ENCODE peak calls at places on chromosome 7, in five cellular contexts. M is heart right ventricle, I is mucosa of descending colon, U is NT2/D1, Q is lung. L is an unnamed sample. For H3K4me1 and H3K9me3, the result is how much of the 10 kb centered on the place peaks cover.

GRCh38 chr7:139457153-139457946 is 26.1 kb downstream of the KLRG2 start:
- DNase-seq in M (no peak), I (no peak), U (no peak), Q (no peak), L (no peak)

GRCh38 chr7:48718731-48719387 is 205.5 kb upstream of the CDC14C start:
- DNase-seq in M (peak), I (no peak), U (no peak), Q (no peak), L (no peak)

GRCh38 chr7:136741941-136742340 is 126.5 kb upstream of the CHRM2 start:
- DNase-seq in M (no peak), I (no peak), U (no peak), Q (no peak), L (no peak)

GRCh38 chr7:140769852-140770251 is 73.3 kb downstream of the NDUFB2 start:
- DNase-seq in M (no peak), I (no peak), U (no peak), Q (no peak), L (no peak)

GRCh38 chr7:70574970-70575799 is 556.8 kb upstream of the GALNT17 start:
- DNase-seq in M (no peak), I (no peak), U (no peak), Q (no peak), L (no peak)

GRCh38 chr7:92987095-92987494 is 130.7 kb downstream of the SAMD9 start:
- DNase-seq in M (no peak), I (no peak), U (no peak), Q (no peak), L (no peak)

GRCh38 chr7:124089621-124090020 is 56.8 kb upstream of the TMEM229A start:
- DNase-seq in M (no peak), I (no peak), U (no peak), Q (no peak), L (no peak)

GRCh38 chr7:36677769-36678435 is 46.4 kb downstream of the AOAH start:
- DNase-seq in M (no peak), I (no peak), U (no peak), Q (no peak), L (no peak)

GRCh38 chr7:148492157-148492860 is 98.3 kb upstream of the C7orf33 start:
- DNase-seq in M (no peak), I (no peak), U (no peak), Q (no peak), L (no peak)

GRCh38 chr7:5143106-5143505 is 46.9 kb upstream of the WIPI2 start:
- DNase-seq in M (no peak), I (no peak), U (no peak), Q (no peak), L (no peak)

GRCh38 chr7:95045236-95045923 is 138.0 kb downstream of the PPP1R9A start:
- DNase-seq in M (no peak), I (peak), U (no peak), Q (no peak), L (no peak)

GRCh38 chr7:44615149-44615611 is 8.8 kb downstream of the OGDH start:
- DNase-seq in M (peak), I (peak), U (no peak), Q (no peak), L (peak)

GRCh38 chr7:17038160-17038782 is 156.5 kb upstream of the AGR3 start:
- DNase-seq in M (no peak), I (no peak), U (no peak), Q (no peak), L (no peak)

GRCh38 chr7:132865366-132865765 is 216.5 kb downstream of the CHCHD3 start:
- DNase-seq in M (peak), I (no peak), U (no peak), Q (no peak), L (no peak)

GRCh38 chr7:29442146-29442545 is 121.5 kb upstream of the PRR15 start:
- DNase-seq in M (no peak), I (no peak), U (peak), Q (no peak), L (no peak)

GRCh38 chr7:17963281-17963680 is 23.0 kb upstream of the SNX13 start:
- DNase-seq in M (no peak), I (no peak), U (no peak), Q (no peak), L (no peak)

GRCh38 chr7:27923308-27923980 is 183.5 kb downstream of the TAX1BP1 start:
- DNase-seq in M (peak), I (no peak), U (no peak), Q (no peak), L (peak)

GRCh38 chr7:101550641-101551531 is 78.2 kb downstream of the MYL10 start:
- DNase-seq in M (no peak), I (no peak), U (no peak), Q (no peak), L (no peak)

GRCh38 chr7:3301472-3301778 is 373 bp downstream of the SDK1 start:
- DNase-seq in M (no peak), I (no peak), U (no peak), Q (no peak), L (no peak)

GRCh38 chr7:3302681-3303320 is 1.7 kb downstream of the SDK1 start:
- DNase-seq in M (no peak), I (no peak), U (no peak), Q (no peak), L (no peak)

GRCh38 chr7:3301831-3302618 is 973 bp downstream of the SDK1 start:
- DNase-seq in M (no peak), I (peak), U (no peak), Q (no peak), L (peak)

GRCh38 chr7:3300221-3300650 is 816 bp upstream of the SDK1 start:
- DNase-seq in M (no peak), I (no peak), U (no peak), Q (no peak), L (no peak)

GRCh38 chr7:3300651-3301471 is at the start of gene SDK1:
- DNase-seq in M (peak), I (peak), U (peak), Q (peak), L (peak)
- H3K4me3 ChIP-seq in M (peak), I (peak), U (peak), Q (peak), L (peak)

GRCh38 chr7:85489498-85489897 is 302.6 kb upstream of the SEMA3D start:
- DNase-seq in M (no peak), I (no peak), U (no peak), Q (no peak), L (no peak)
- H3K4me1 ChIP-seq in M (under half), I (under half), U (under half), Q (under half), L (under half)

DNA sequence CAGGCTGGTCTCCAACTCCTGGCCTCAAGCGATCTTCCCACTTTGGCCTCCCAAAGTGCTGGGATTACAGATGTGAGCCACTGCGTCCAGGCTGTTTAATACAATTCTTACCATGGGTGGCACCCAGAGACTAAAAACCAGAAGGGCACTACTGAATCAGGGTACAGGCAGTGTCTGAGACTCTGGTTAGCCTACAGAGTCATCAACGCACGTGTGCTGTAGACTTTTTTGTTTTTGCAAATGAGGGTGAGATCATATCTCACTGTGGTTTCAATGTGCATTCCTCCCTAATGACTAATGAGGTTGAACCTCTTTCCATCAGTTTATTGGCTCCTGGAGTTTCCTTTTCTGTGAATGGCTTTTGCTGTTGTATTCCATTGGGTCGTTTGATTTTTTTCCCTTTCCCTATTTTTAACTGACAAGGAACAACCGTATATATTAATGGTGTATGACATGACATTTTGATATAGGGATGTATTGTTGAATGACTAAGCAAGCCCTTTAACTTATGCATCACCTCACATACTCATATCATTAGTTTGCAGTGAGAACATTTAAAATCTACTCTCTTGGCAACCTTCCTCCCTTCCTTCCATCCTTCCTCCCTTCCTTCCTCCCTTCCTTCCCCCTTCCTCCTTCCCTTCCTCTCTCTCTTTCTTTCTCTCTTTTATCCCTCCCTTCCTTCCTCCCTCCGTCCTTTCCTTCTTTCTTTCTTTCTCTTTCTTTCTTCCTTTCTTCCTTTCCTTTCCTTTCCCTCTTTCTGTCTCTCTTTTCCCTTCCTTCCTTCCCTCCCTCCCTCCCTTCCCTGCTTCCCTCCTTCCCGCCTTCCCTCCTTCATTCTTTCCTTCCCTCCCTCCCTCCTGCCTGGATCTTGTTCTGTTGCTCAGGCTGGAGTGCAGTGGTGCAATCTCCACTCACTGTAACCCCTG is 9.3 kb upstream of the TMEM270 start:
- DNase-seq in M (no peak), I (no peak), U (no peak), Q (no peak), L (no peak)
- H3K9me3 ChIP-seq in M (under half), I (under half), U (under half), Q (under half), L (under half)

DNA sequence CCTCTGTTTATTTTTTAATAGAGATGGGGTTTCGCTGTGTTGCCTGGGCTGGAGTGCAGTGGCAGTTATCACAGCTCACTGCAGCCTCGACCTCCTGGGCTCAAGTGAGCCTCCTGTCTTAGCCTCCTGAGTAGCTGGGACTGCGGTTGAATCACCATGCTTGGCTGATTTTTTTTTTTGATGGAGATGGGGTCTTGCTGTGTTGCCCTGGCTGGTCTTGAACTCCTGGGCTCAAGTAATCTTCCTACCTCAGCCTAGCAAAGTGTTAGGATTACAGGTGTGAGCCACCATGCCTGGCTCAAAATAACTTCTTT is 8.1 kb downstream of the DYNC2I1 start:
- DNase-seq in M (no peak), I (no peak), U (no peak), Q (no peak), L (no peak)
- H3K4me3 ChIP-seq in M (peak), I (no peak), U (no peak), Q (no peak), L (peak)

GRCh38 chr7:512541-513311 is 6.9 kb downstream of the PDGFA start:
- DNase-seq in M (no peak), I (peak), U (no peak), Q (peak), L (peak)
- H3K4me1 ChIP-seq in M (under half), I (under half), U (under half), Q (under half), L (under half)

DNA sequence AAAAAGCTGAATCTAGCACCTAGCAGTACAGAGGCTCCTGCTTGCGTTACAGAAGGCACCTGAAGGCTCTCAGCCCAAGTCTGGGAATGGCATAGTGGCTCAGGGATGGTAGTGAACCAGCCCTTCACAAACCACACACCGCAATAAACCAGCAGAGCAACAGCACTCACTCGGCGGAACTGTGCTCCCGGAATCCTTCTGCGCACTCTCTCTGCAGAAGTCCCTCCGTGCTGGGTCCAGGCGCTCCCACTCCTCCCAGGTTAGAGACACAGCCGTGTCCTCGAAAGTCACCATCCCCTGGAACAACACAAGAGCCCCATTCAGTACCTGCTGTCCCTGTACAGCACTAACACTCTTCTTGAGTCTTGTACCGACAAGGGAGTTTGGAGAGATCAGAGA is 1.5 kb downstream of the ZNF394 start:
- DNase-seq in M (no peak), I (no peak), U (no peak), Q (no peak), L (no peak)
- H3K9me3 ChIP-seq in M (under half), I (under half), U (under half), Q (under half), L (under half)

DNA sequence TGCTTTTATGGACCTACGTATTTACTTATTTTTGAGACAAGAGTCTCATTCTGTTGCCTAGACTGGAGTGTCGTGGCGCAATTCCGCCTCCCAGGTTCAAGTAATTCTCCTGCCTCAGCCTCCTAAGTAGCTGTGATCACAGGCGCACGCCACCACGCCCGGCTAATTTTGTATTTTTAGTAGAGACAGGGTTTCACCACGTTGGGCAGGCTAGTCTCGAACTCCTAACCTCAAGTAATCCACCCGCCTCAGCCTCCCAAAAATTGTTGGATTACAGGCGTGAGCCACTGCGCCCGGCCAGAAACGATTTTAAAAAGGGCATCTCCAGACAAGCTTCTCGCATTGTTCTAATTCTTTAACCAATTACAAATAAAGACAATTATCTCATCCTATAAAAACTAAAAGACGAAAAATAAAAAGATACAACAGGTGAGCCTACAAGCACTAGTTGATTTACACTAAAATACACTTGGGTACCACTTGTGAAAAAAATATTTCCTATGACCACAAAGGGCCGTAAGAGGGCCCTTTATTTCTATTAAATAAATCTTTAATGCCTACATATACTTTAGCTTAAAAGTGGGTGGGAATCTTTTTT is 2.4 kb downstream of the TRA2A start:
- DNase-seq in M (no peak), I (no peak), U (no peak), Q (peak), L (no peak)
- H3K4me3 ChIP-seq in M (no peak), I (no peak), U (peak), Q (no peak), L (no peak)

GRCh38 chr7:6251653-6252052 is 20.8 kb downstream of the CYTH3 start:
- DNase-seq in M (no peak), I (no peak), U (no peak), Q (no peak), L (no peak)
- H3K4me1 ChIP-seq in M (half or more), I (under half), U (under half), Q (under half), L (under half)

GRCh38 chr7:158445421-158446175 is 142.0 kb downstream of the PTPRN2 start:
- DNase-seq in M (no peak), I (no peak), U (no peak), Q (no peak), L (no peak)
- H3K9me3 ChIP-seq in M (under half), I (under half), U (under half), Q (under half), L (under half)

L was measured in right cardiac atrium.